ENCODE peak calls at places on chromosomes 7 and 10, in seven cellular contexts. S is AG04450, G is cardiac muscle cell, K is Peyer's patch, X is fibroblast of lung, V is hepatocyte, W is H9. E is an unnamed sample. For H3K9me3, the result is how much of the 10 kb centered on the place peaks cover.

GRCh38 chr10:21535494-21535818 is 1.4 kb downstream of the MLLT10 start:
- DNase-seq in S (no peak), G (no peak), K (no peak), X (peak), V (no peak), W (no peak), E (no peak)

GRCh38 chr10:91349381-91349780 is 60.8 kb upstream of the HECTD2 start:
- DNase-seq in S (peak), G (peak), K (no peak), X (peak), V (peak), W (no peak), E (no peak)

GRCh38 chr10:85100495-85100894 is 772.1 kb downstream of the CCSER2 start:
- DNase-seq in S (no peak), G (no peak), K (no peak), X (no peak), V (no peak), W (no peak), E (no peak)

GRCh38 chr10:49143249-49143648 is 9.4 kb upstream of the FAM170B start:
- DNase-seq in S (no peak), G (no peak), K (no peak), X (no peak), V (no peak), W (peak), E (no peak)

GRCh38 chr7:36911788-36912187 is 187.5 kb upstream of the AOAH start:
- DNase-seq in S (no peak), G (no peak), K (no peak), X (peak), V (peak), W (no peak), E (no peak)

GRCh38 chr10:70492786-70493659 is 14.5 kb downstream of the PALD1 start:
- DNase-seq in S (no peak), G (no peak), K (peak), X (peak), V (no peak), W (no peak), E (no peak)

GRCh38 chr10:30058111-30058510 is 1.3 kb downstream of the JCAD start:
- DNase-seq in S (no peak), G (no peak), K (no peak), X (no peak), V (no peak), W (no peak), E (no peak)

GRCh38 chr7:51227861-51228260 is 88.7 kb downstream of the COBL start:
- DNase-seq in S (no peak), G (no peak), K (no peak), X (no peak), V (no peak), W (no peak), E (no peak)

GRCh38 chr7:71636329-71636728 is 504.4 kb downstream of the GALNT17 start:
- DNase-seq in S (no peak), G (peak), K (no peak), X (peak), V (peak), W (peak), E (no peak)

GRCh38 chr7:19353158-19353557 is 207.9 kb upstream of the FERD3L start:
- DNase-seq in S (no peak), G (no peak), K (no peak), X (peak), V (no peak), W (no peak), E (no peak)

GRCh38 chr10:29698766-29699490 is 64.2 kb upstream of the SVIL start:
- DNase-seq in S (no peak), G (no peak), K (no peak), X (no peak), V (no peak), W (no peak), E (no peak)

GRCh38 chr10:52452600-52453493 is 138.8 kb downstream of the DKK1 start:
- DNase-seq in S (no peak), G (no peak), K (no peak), X (no peak), V (no peak), W (no peak), E (no peak)

GRCh38 chr7:116075351-116076145 is 45.0 kb upstream of the TFEC start:
- DNase-seq in S (no peak), G (peak), K (no peak), X (peak), V (no peak), W (peak), E (peak)

GRCh38 chr7:12490105-12490688 is 80.3 kb upstream of the SCIN start:
- DNase-seq in S (peak), G (peak), K (no peak), X (peak), V (peak), W (no peak), E (no peak)

GRCh38 chr10:6239213-6239991 is 36.7 kb downstream of the PFKFB3 start:
- DNase-seq in S (peak), G (peak), K (peak), X (peak), V (peak), W (no peak), E (no peak)

GRCh38 chr10:35876248-35876647 is 234.2 kb upstream of the FZD8 start:
- DNase-seq in S (no peak), G (peak), K (no peak), X (peak), V (no peak), W (no peak), E (no peak)

GRCh38 chr10:91567815-91568214 is 65.1 kb downstream of the PPP1R3C start:
- DNase-seq in S (no peak), G (no peak), K (no peak), X (peak), V (no peak), W (no peak), E (no peak)

GRCh38 chr10:124992462-124993344 is 50.8 kb downstream of the ZRANB1 start:
- DNase-seq in S (peak), G (peak), K (peak), X (peak), V (peak), W (peak), E (peak)

GRCh38 chr10:69479241-69479730 is 28.0 kb downstream of the TSPAN15 start:
- DNase-seq in S (no peak), G (no peak), K (no peak), X (no peak), V (no peak), W (no peak), E (peak)

GRCh38 chr10:77949167-77949566 is 22.6 kb upstream of the DLG5 start:
- DNase-seq in S (no peak), G (peak), K (no peak), X (peak), V (peak), W (peak), E (peak)

GRCh38 chr10:84267503-84268126 is 22.8 kb downstream of the RGR start:
- DNase-seq in S (no peak), G (peak), K (peak), X (peak), V (peak), W (peak), E (peak)

GRCh38 chr7:92595281-92595680 is 5.1 kb upstream of the FAM133B start:
- DNase-seq in S (no peak), G (no peak), K (no peak), X (peak), V (no peak), W (no peak), E (no peak)

GRCh38 chr7:154832557-154833138 is 170.3 kb downstream of the PAXIP1 start:
- DNase-seq in S (no peak), G (no peak), K (peak), X (no peak), V (peak), W (peak), E (peak)

GRCh38 chr7:80106498-80107113 is 28.0 kb upstream of the GNAI1 start:
- DNase-seq in S (no peak), G (no peak), K (no peak), X (no peak), V (no peak), W (no peak), E (no peak)

GRCh38 chr7:2511769-2512168 is 7.8 kb upstream of the LFNG start:
- DNase-seq in S (no peak), G (no peak), K (no peak), X (no peak), V (no peak), W (no peak), E (peak)

GRCh38 chr7:141342664-141343400 is 208.4 kb upstream of the AGK start:
- DNase-seq in S (no peak), G (no peak), K (no peak), X (no peak), V (no peak), W (no peak), E (no peak)

GRCh38 chr7:64046041-64046389 is 781 bp downstream of the ZNF727 start:
- DNase-seq in S (no peak), G (no peak), K (no peak), X (no peak), V (no peak), W (no peak), E (no peak)
- H3K9me3 ChIP-seq in S (under half), G (under half), K (under half), X (under half), V (under half), W (half or more), E (under half)

GRCh38 chr10:96673318-96674099 is 46.8 kb downstream of the PIK3AP1 start:
- DNase-seq in S (peak), G (peak), K (peak), X (peak), V (peak), W (no peak), E (no peak)
- H3K27ac ChIP-seq in S (peak), G (peak), K (peak), X (no peak), V (peak), W (no peak), E (no peak)

DNA sequence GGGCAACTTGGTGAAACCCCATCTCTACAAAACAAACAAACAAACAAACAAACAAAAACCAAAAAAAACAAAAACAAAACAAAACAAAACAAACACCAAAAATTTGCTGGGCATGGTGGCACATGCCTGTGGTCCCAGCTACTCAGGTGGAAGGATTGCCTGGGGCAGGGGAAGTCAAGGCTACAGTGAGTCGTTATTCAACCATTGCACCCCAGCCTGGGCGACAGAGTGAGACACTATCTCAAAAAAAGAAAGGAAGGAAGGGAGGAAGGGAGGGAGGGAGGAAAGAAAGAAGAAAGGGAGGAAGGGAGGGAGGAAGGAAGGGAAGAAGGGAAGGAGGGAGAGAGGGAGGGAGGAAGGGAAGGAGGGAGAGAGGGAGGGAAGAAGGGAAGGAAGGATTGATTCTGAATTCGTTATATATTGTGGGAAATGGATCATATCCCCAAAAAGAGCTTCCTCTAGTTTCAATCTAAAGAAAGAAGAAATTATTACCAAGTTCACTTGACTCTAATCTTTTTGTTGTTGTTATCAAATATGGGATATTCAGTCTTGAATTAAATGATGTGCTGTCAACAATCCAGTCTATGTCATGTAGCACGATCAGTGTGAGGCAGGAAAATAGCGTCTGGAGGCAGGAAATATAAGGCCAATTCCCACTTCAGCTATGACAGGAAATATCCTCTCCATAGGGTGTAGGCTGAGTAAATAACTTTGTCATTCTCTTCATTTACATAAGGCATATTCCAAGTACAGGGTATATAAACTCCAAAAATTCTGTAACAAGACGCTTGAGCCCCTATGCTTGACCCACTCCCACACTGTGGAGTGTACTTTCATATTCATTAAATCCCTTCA is 26.2 kb upstream of the TRIM24 start:
- DNase-seq in S (no peak), G (no peak), K (no peak), X (no peak), V (no peak), W (no peak), E (no peak)
- H3K9me3 ChIP-seq in S (under half), G (under half), K (under half), X (under half), V (under half), W (under half), E (under half)

GRCh38 chr7:157416011-157416410 is 79.2 kb downstream of the DNAJB6 start:
- DNase-seq in S (no peak), G (no peak), K (no peak), X (no peak), V (no peak), W (no peak), E (no peak)
- H3K27ac ChIP-seq in S (no peak), G (no peak), K (no peak), X (no peak), V (no peak), W (no peak), E (no peak)

GRCh38 chr10:1514641-1515040 is 222.7 kb downstream of the ADARB2 start:
- DNase-seq in S (no peak), G (no peak), K (no peak), X (no peak), V (no peak), W (no peak), E (no peak)
- H3K9me3 ChIP-seq in S (half or more), G (under half), K (under half), X (under half), V (under half), W (under half), E (under half)

DNA sequence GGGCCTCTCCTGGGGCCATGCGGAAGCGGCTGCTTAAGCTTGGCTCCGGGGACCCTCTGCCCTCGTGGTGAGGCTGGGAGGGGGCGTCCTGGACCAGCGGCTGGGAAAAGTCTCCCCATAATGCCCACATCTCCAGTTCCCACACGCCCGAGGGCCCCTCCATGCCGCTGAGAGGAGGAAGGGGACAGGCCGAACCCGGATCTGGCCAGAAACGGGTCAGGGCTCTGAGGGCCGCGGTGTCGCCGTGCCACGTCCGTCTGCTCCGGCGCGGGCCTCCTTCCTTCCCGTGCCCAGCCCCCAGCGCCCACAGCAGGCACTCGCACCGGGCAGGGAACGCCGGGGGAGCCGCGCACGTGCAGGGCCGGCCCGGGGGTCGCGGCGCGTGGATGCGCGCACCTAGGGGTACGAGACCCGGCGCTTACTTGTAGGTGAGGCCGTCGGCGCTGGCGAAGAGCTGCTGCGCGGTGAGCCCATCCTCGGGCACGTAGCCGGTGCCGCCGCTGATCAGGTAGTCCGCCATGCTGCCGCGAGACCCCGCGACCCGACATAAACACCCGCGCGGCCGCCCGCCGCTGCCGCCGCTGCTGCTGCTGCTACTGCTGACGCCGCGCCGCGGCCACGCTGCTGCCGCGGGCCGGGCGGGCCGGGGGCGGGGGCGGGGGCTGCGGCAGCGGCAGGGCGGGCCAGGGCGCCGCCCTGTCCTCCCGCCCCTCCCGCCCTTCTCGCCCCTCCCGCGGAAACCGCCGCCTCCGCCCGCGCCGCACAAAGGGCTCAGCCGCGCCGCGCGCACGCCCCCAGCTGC is 4.2 kb downstream of the IMPDH1 start:
- DNase-seq in S (no peak), G (peak), K (peak), X (peak), V (peak), W (peak), E (peak)
- H3K27ac ChIP-seq in S (peak), G (no peak), K (no peak), X (peak), V (peak), W (no peak), E (peak)

GRCh38 chr7:63023182-63023787 is 975.4 kb upstream of the ZNF722 start:
- DNase-seq in S (no peak), G (no peak), K (no peak), X (no peak), V (no peak), W (no peak), E (no peak)
- H3K9me3 ChIP-seq in S (under half), G (under half), K (under half), X (under half), V (under half), W (half or more), E (under half)

DNA sequence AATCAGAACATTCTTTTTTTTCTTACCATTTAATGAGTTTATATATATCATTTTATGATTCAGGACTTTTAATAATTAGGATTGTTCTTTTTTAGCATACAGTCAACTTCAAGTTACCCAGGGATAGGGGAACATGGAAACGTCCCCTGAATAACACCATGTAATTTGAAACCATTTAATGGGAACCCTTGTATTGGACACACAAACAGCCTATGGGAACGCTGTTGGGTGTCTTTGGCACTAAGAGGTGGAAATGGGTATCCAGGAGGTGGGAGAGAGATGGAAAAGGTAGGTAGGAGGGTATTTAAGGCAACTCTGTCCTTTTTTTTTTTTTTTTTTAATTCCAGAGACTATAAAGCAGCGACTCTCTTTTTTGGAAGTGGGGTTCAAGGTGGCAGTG is 2.6 kb downstream of the LUC7L2 start:
- DNase-seq in S (no peak), G (no peak), K (no peak), X (peak), V (no peak), W (no peak), E (no peak)
- H3K27ac ChIP-seq in S (no peak), G (peak), K (no peak), X (no peak), V (no peak), W (no peak), E (no peak)

DNA sequence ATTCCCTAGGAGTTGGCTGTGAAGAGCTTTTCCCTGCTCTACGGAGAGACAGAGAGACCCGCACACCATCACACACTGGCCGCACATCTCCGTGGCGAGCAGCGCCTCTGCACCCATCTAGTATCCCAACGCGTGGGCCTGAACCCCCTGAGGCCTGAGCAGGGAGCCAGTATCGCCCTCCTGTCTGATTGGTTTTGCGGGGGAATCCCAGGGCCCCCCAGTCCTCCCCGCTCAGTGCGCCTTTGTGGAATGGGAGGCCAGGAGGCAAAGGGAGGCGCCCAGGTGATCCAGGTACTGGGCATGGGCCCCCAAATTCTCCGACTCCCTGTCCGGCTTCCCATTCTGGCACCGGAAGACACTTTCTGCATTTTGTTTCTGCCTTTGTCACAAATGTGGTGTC is 344.3 kb downstream of the GLRX3 start:
- DNase-seq in S (no peak), G (no peak), K (no peak), X (no peak), V (no peak), W (no peak), E (no peak)
- H3K9me3 ChIP-seq in S (half or more), G (under half), K (under half), X (under half), V (under half), W (under half), E (under half)

GRCh38 chr10:1110674-1111119 is 54.5 kb downstream of the WDR37 start:
- DNase-seq in S (no peak), G (no peak), K (peak), X (no peak), V (no peak), W (no peak), E (no peak)
- H3K27ac ChIP-seq in S (peak), G (no peak), K (peak), X (peak), V (peak), W (no peak), E (no peak)

E was measured in WERI-Rb-1.